ENCODE peak calls at places on chromosomes 2 and 18, in four cellular contexts. D is activated CD4-positive, alpha-beta T cell treated with anti-CD3 and anti-CD28 coated beads for 36 hours; B is stimulated activated effector memory CD8-positive, alpha-beta T cell treated with anti-CD3 and anti-CD28 coated beads, Interleukin-12 subunit alpha, Interleukin-12 subunit beta, amount 100 ng/mL, for 72 hours; K is activated T-cell treated with anti-CD3 and anti-CD28 coated beads, Interleukin-2, amount 50 U/mL, for 72 hours. N is an unnamed sample.

GRCh38 chr2:134320930-134321329 is 67.1 kb downstream of the MGAT5 start:
- ATAC-seq in D (peak), B (peak), K (peak), N (no peak)

GRCh38 chr18:23129355-23130002 is 5.8 kb upstream of the CABLES1 start:
- ATAC-seq in K (no peak), B (no peak), D (no peak), N (no peak)

GRCh38 chr2:106575955-106576354 is 88.8 kb downstream of the CD8B2 start:
- ATAC-seq in B (no peak), K (no peak), D (no peak), N (no peak)

GRCh38 chr2:19955544-19956422 is 34.1 kb downstream of the WDR35 start:
- ATAC-seq in D (peak), B (peak), K (peak), N (peak)

GRCh38 chr2:62586981-62587380 is 81.0 kb upstream of the TMEM17 start:
- ATAC-seq in K (no peak), B (no peak), D (no peak), N (peak)

GRCh38 chr2:76307495-76307894 is 596.8 kb upstream of the GCFC2 start:
- ATAC-seq in B (no peak), K (no peak), D (no peak), N (no peak)

GRCh38 chr2:60806988-60807681 is 51.1 kb downstream of the PAPOLG start:
- ATAC-seq in D (peak), B (peak), K (peak), N (peak)

GRCh38 chr2:144711084-144711483 is 191.2 kb upstream of the ZEB2 start:
- ATAC-seq in K (no peak), D (no peak), B (no peak), N (no peak)

GRCh38 chr18:35409921-35410320 is 32.8 kb upstream of the ZNF396 start:
- ATAC-seq in B (no peak), K (no peak), D (no peak), N (peak)

GRCh38 chr2:25473131-25473530 is 131.4 kb upstream of the DNMT3A start:
- ATAC-seq in D (no peak), B (no peak), K (no peak), N (no peak)

GRCh38 chr18:44677933-44678332 is 2.8 kb upstream of the SETBP1 start:
- ATAC-seq in K (no peak), B (no peak), D (no peak), N (no peak)

N was measured in esophagus mucosa.